ENCODE peak calls at places on chromosomes 4 and X, in seven cellular contexts. Y is ascending aorta, T is IMR-90, V is HFFc6, I is kidney, E is ovary, G is OCI-LY7. N is an unnamed sample.

GRCh38 chr4:138243369-138243768 is 1.2 kb upstream of the SLC7A11 start:
- DNase-seq in T (no peak), I (no peak), G (no peak), Y (no peak), E (no peak), V (no peak), N (no peak)

GRCh38 chr4:1305781-1306455 is 16.2 kb downstream of the MAEA start:
- DNase-seq in Y (no peak), G (no peak), V (no peak), T (no peak), I (peak), E (no peak), N (no peak)

GRCh38 chrX:20046864-20047263 is 56.0 kb upstream of the BCLAF3 start:
- DNase-seq in V (no peak), G (no peak), E (no peak), I (no peak), T (no peak), Y (no peak), N (no peak)

GRCh38 chr4:16116019-16116418 is 32.2 kb upstream of the PROM1 start:
- DNase-seq in T (no peak), V (no peak), E (no peak), Y (no peak), I (no peak), G (no peak), N (no peak)

GRCh38 chrX:47232803-47233332 is at the start of gene USP11:
- DNase-seq in Y (peak), I (peak), V (peak), T (peak), E (peak), G (peak), N (no peak)

GRCh38 chrX:39439910-39440733 is 638.9 kb downstream of the MID1IP1 start:
- DNase-seq in I (no peak), Y (no peak), T (no peak), V (no peak), E (no peak), G (no peak), N (no peak)

GRCh38 chr4:47786958-47787370 is 50.9 kb downstream of the CORIN start:
- DNase-seq in Y (no peak), V (no peak), I (no peak), E (no peak), T (no peak), G (no peak), N (no peak)

GRCh38 chr4:188822698-188823097 is 683.5 kb downstream of the TRIML1 start:
- DNase-seq in Y (no peak), G (no peak), I (no peak), E (no peak), V (no peak), T (no peak), N (no peak)

GRCh38 chr4:182862921-182863320 is 54.3 kb downstream of the DCTD start:
- DNase-seq in G (no peak), I (peak), V (no peak), E (no peak), Y (no peak), T (no peak), N (peak)

GRCh38 chr4:68861057-68861456 is 45.3 kb downstream of the UGT2B10 start:
- DNase-seq in E (no peak), I (no peak), V (no peak), Y (no peak), T (no peak), G (no peak), N (no peak)

GRCh38 chr4:78022517-78022916 is 34.6 kb upstream of the FRAS1 start:
- DNase-seq in I (no peak), G (no peak), E (no peak), Y (no peak), T (no peak), V (no peak), N (no peak)

GRCh38 chr4:47213971-47214370 is 182.6 kb downstream of the GABRB1 start:
- DNase-seq in I (no peak), G (no peak), T (peak), E (no peak), V (peak), Y (no peak), N (no peak)

GRCh38 chr4:23686169-23686903 is 203.5 kb downstream of the PPARGC1A start:
- DNase-seq in V (no peak), Y (no peak), T (no peak), G (no peak), E (no peak), I (no peak), N (no peak)

GRCh38 chrX:46873746-46874145 is 36.9 kb downstream of the RP2 start:
- DNase-seq in G (no peak), T (peak), Y (no peak), I (no peak), V (no peak), E (no peak), N (no peak)

GRCh38 chr4:98851806-98852205 is 77.1 kb downstream of the EIF4E start:
- DNase-seq in E (no peak), T (peak), G (no peak), Y (no peak), V (peak), I (no peak), N (no peak)

GRCh38 chrX:71992711-71993110 is 82.1 kb downstream of the NHSL2 start:
- DNase-seq in Y (no peak), V (no peak), I (no peak), E (no peak), T (no peak), G (no peak), N (no peak)

GRCh38 chrX:84046403-84046984 is 141.5 kb downstream of the RPS6KA6 start:
- DNase-seq in E (peak), I (no peak), T (peak), V (peak), G (peak), Y (no peak), N (no peak)

GRCh38 chr4:1080961-1081688 is 32.2 kb downstream of the RNF212 start:
- DNase-seq in I (no peak), V (no peak), E (no peak), G (no peak), T (peak), Y (no peak), N (no peak)

GRCh38 chr4:146104541-146104940 is 71.0 kb upstream of the LSM6 start:
- DNase-seq in T (no peak), Y (no peak), V (no peak), E (no peak), G (no peak), I (no peak), N (no peak)
- TF ChIP-seq CTCF in T (no peak), Y (no peak), V (no peak), E (no peak), G (no peak), I (no peak), N (no peak)

GRCh38 chr4:108155373-108155772 is 13.4 kb downstream of the LEF1 start:
- DNase-seq in E (no peak), G (no peak), V (no peak), T (peak), Y (no peak), I (no peak), N (no peak)
- TF ChIP-seq CTCF in E (no peak), G (no peak), V (no peak), T (no peak), Y (no peak), I (no peak), N (no peak)

DNA sequence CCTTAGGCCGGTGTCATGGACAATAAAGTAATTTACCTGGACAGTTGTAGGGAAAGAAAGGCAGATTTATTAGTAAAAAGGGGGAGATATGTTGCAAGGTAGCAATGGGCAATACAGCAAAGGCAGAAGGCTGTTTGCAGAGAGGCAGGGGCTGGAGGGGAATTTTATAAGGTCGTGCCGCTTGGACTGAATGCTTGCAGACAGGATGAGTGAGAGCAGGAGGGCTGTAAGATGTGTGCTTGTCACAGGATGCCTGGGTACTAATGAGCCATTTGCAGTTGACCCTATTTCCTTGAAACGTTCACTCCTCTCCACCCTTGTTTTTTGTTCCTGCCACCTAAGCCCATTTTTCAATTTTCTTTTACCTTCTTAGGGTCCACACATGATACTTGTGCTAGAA is 214.7 kb downstream of the TRAM1L1 start:
- DNase-seq in E (no peak), T (no peak), I (no peak), G (no peak), V (no peak), Y (no peak), N (no peak)
- TF ChIP-seq CTCF in E (no peak), T (no peak), I (no peak), G (no peak), V (no peak), Y (no peak), N (no peak)

GRCh38 chrX:66030505-66031317 is 9.2 kb downstream of the VSIG4 start:
- DNase-seq in T (peak), I (no peak), G (peak), E (no peak), V (peak), Y (no peak), N (no peak)
- TF ChIP-seq CTCF in T (peak), I (peak), G (peak), E (no peak), V (peak), Y (peak), N (peak)

DNA sequence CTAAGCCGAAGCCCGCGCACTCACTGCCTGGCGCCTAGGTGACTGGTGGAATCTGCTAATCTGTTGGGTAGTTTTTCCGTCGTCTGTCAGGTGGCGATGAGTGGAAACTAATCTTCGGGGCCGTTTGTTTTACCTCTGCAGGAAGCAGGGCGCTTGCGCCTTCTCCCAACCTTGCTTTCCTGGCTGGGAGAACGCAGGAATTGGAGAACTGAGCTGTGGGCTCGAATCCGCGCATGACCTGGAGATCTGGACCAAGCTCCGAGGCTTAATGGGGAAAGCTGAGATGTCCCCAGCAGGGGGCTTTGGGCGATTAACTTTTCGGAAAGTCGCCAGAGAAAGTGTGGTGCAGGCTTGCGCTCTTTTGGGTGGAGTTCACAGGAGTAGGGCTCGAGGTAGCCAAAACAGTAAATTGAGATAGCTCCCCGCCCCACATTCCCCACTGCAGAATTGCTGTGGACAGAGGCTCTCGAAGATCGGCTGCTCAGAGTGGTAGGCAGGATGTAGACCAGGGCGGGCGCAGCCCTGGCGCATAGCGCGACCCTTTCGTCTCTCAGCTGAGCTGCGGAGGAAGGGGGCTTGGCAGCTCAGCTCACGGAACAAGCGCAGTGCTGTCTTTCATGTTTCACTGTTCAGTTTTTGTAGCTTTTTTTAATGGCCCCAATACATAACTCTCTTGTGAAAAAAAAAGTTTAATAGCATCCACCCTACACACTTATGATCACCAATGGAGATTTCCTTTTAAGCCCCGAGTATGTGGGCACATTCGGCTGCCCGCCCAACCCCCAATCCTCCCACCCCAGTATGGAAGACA is 2.7 kb upstream of the FGF5 start:
- DNase-seq in I (no peak), T (no peak), Y (no peak), G (no peak), V (no peak), E (no peak), N (no peak)
- TF ChIP-seq CTCF in I (no peak), T (no peak), Y (no peak), G (no peak), V (peak), E (no peak), N (no peak)

DNA sequence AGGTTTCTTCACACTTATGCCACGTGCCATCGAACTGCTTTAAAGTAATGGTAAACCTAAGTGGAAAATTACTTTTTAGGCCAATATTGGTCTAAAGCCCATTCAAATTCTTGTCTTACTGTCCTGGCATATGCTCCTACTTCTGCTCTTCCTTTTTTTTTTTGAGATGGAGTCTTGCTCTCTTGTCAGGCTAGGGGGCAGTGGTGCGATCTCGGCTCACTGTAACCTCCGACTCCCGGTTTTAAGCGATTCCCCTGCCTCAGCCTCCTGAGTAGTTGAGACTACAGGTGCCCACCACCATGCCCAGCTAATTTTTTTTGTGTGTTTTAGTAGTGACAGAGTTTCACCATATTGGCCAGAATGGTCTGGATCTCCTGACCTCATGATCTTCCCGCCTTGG is 129.0 kb upstream of the TECRL start:
- DNase-seq in T (no peak), Y (no peak), I (no peak), E (no peak), G (no peak), V (no peak), N (no peak)
- TF ChIP-seq CTCF in T (no peak), Y (no peak), I (no peak), E (no peak), G (peak), V (no peak), N (no peak)

GRCh38 chr4:61619528-61619927 is 419.4 kb downstream of the ADGRL3 start:
- DNase-seq in I (no peak), V (no peak), Y (no peak), G (no peak), T (no peak), E (no peak), N (no peak)
- TF ChIP-seq CTCF in I (no peak), V (no peak), Y (peak), G (no peak), T (no peak), E (no peak), N (no peak)

GRCh38 chr4:130812117-130812765 is 1716.3 kb downstream of the C4orf33 start:
- DNase-seq in G (no peak), T (no peak), I (no peak), Y (no peak), E (no peak), V (no peak), N (no peak)

DNA sequence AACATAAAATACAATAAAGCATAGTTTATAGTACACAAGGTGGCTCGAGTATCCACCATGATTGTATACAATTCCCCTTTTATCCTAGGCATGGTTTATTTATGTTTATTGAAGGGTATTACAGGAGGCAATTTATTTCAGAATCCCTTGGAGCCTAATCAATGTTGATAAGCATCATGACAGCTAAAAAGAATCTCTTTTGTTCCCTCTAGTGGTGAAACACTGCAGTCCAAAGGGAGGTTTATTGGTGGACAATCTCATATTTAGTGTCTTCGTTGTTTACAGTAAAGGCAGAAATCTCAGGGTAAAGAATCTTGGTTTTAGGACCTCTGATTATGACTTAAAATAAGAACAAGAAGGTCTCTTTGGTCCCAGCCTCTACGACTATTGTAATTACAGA is 1712.5 kb downstream of the C4orf33 start:
- DNase-seq in Y (no peak), E (no peak), T (no peak), V (peak), I (no peak), G (peak), N (no peak)
- TF ChIP-seq CTCF in Y (no peak), E (no peak), T (peak), V (peak), I (no peak), G (peak), N (peak)